ENCODE peak calls at places on chromosomes 5 and 9, in six cellular contexts. One of them, this sample, is unnamed.

GRCh38 chr9:96688215-96688614 is 33.1 kb upstream of the PRXL2C start:
- DNase-seq in cardiac fibroblast: no peak
- DNase-seq in astrocyte of the spinal cord: no peak
- DNase-seq in adipocyte: no peak
- DNase-seq in H7: no peak
- DNase-seq in CD4-positive, CD25-positive, alpha-beta regulatory T cell: no peak
- DNase-seq in this sample: no peak

GRCh38 chr5:132000677-132001453 is 10.6 kb downstream of the ACSL6 start:
- DNase-seq in cardiac fibroblast: no peak
- DNase-seq in astrocyte of the spinal cord: no peak
- DNase-seq in adipocyte: no peak
- DNase-seq in H7: no peak
- DNase-seq in CD4-positive, CD25-positive, alpha-beta regulatory T cell: no peak
- DNase-seq in this sample: no peak

GRCh38 chr9:34576943-34577634 is 12.4 kb downstream of the CNTFR start:
- DNase-seq in cardiac fibroblast: no peak
- DNase-seq in astrocyte of the spinal cord: no peak
- DNase-seq in adipocyte: no peak
- DNase-seq in H7: peak
- DNase-seq in CD4-positive, CD25-positive, alpha-beta regulatory T cell: no peak
- DNase-seq in this sample: no peak

GRCh38 chr5:95778713-95779426 is 43.7 kb downstream of the GLRX start:
- DNase-seq in cardiac fibroblast: no peak
- DNase-seq in astrocyte of the spinal cord: no peak
- DNase-seq in adipocyte: no peak
- DNase-seq in H7: no peak
- DNase-seq in CD4-positive, CD25-positive, alpha-beta regulatory T cell: no peak
- DNase-seq in this sample: no peak

GRCh38 chr9:133133680-133134418 is 12.8 kb upstream of the RALGDS start:
- DNase-seq in cardiac fibroblast: peak
- DNase-seq in astrocyte of the spinal cord: peak
- DNase-seq in adipocyte: peak
- DNase-seq in H7: peak
- DNase-seq in CD4-positive, CD25-positive, alpha-beta regulatory T cell: peak
- DNase-seq in this sample: peak

GRCh38 chr5:62059960-62060359 is 246.0 kb upstream of the KIF2A start:
- DNase-seq in cardiac fibroblast: no peak
- DNase-seq in astrocyte of the spinal cord: no peak
- DNase-seq in adipocyte: no peak
- DNase-seq in H7: no peak
- DNase-seq in CD4-positive, CD25-positive, alpha-beta regulatory T cell: no peak
- DNase-seq in this sample: no peak

GRCh38 chr9:122213589-122214413 is 15.0 kb downstream of the LHX6 start:
- DNase-seq in cardiac fibroblast: peak
- DNase-seq in astrocyte of the spinal cord: no peak
- DNase-seq in adipocyte: no peak
- DNase-seq in H7: peak
- DNase-seq in CD4-positive, CD25-positive, alpha-beta regulatory T cell: peak
- DNase-seq in this sample: no peak

GRCh38 chr9:116979461-116979860 is 292.4 kb downstream of the TRIM32 start:
- DNase-seq in cardiac fibroblast: no peak
- DNase-seq in astrocyte of the spinal cord: no peak
- DNase-seq in adipocyte: no peak
- DNase-seq in H7: peak
- DNase-seq in CD4-positive, CD25-positive, alpha-beta regulatory T cell: no peak
- DNase-seq in this sample: no peak

GRCh38 chr5:147485046-147485445 is 24.8 kb downstream of the DPYSL3 start:
- DNase-seq in cardiac fibroblast: peak
- DNase-seq in astrocyte of the spinal cord: peak
- DNase-seq in adipocyte: peak
- DNase-seq in H7: no peak
- DNase-seq in CD4-positive, CD25-positive, alpha-beta regulatory T cell: no peak
- DNase-seq in this sample: no peak

GRCh38 chr9:97487107-97487506 is 14.4 kb upstream of the TMOD1 start:
- DNase-seq in cardiac fibroblast: no peak
- DNase-seq in astrocyte of the spinal cord: no peak
- DNase-seq in adipocyte: no peak
- DNase-seq in H7: no peak
- DNase-seq in CD4-positive, CD25-positive, alpha-beta regulatory T cell: no peak
- DNase-seq in this sample: no peak

GRCh38 chr9:91948423-91949292 is 1.4 kb downstream of the ROR2 start:
- DNase-seq in cardiac fibroblast: peak
- DNase-seq in astrocyte of the spinal cord: no peak
- DNase-seq in adipocyte: peak
- DNase-seq in H7: peak
- DNase-seq in CD4-positive, CD25-positive, alpha-beta regulatory T cell: no peak
- DNase-seq in this sample: peak

GRCh38 chr5:53411388-53411787 is 69.0 kb upstream of the FST start:
- DNase-seq in cardiac fibroblast: no peak
- DNase-seq in astrocyte of the spinal cord: no peak
- DNase-seq in adipocyte: no peak
- DNase-seq in H7: no peak
- DNase-seq in CD4-positive, CD25-positive, alpha-beta regulatory T cell: no peak
- DNase-seq in this sample: no peak

GRCh38 chr5:139760066-139761056 is 35.2 kb upstream of the PSD2 start:
- DNase-seq in cardiac fibroblast: no peak
- DNase-seq in astrocyte of the spinal cord: peak
- DNase-seq in adipocyte: peak
- DNase-seq in H7: peak
- DNase-seq in CD4-positive, CD25-positive, alpha-beta regulatory T cell: no peak
- DNase-seq in this sample: no peak

GRCh38 chr9:125763373-125763772 is 16.2 kb downstream of the PBX3 start:
- DNase-seq in cardiac fibroblast: peak
- DNase-seq in astrocyte of the spinal cord: peak
- DNase-seq in adipocyte: peak
- DNase-seq in H7: no peak
- DNase-seq in CD4-positive, CD25-positive, alpha-beta regulatory T cell: no peak
- DNase-seq in this sample: no peak

GRCh38 chr5:109191153-109191558 is 218.6 kb downstream of the PJA2 start:
- DNase-seq in cardiac fibroblast: peak
- DNase-seq in astrocyte of the spinal cord: peak
- DNase-seq in adipocyte: peak
- DNase-seq in H7: no peak
- DNase-seq in CD4-positive, CD25-positive, alpha-beta regulatory T cell: no peak
- DNase-seq in this sample: no peak

GRCh38 chr9:32351845-32352244 is 32.6 kb upstream of the ACO1 start:
- DNase-seq in cardiac fibroblast: peak
- DNase-seq in astrocyte of the spinal cord: no peak
- DNase-seq in adipocyte: no peak
- DNase-seq in H7: no peak
- DNase-seq in CD4-positive, CD25-positive, alpha-beta regulatory T cell: no peak
- DNase-seq in this sample: no peak

DNA sequence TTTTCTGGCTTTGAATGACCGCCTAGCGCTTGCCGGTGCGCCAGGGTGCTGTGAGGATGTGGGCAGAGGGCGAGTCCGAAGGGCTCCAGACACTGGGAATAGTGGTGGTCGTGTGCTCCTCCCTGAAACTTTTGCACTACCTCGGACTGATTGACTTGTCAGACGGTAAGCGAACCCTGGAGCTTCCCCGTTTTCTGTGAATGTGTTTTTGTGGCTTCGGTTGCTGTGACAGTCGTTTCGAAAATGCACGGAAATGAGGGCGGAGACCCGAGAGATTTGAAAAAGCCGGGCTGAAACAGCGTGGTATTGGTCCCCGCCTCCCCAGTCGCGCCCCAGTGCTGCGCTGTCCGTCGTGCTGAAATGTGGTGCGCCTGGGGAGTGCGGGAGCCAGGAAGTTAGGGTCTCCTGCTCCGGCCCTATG is 102.5 kb upstream of the GABRP start:
- DNase-seq in cardiac fibroblast: peak
- DNase-seq in astrocyte of the spinal cord: peak
- DNase-seq in adipocyte: peak
- DNase-seq in H7: peak
- DNase-seq in CD4-positive, CD25-positive, alpha-beta regulatory T cell: no peak
- DNase-seq in this sample: no peak
- H3K4me3 ChIP-seq in cardiac fibroblast: no peak
- H3K4me3 ChIP-seq in astrocyte of the spinal cord: no peak
- H3K4me3 ChIP-seq in adipocyte: peak
- H3K4me3 ChIP-seq in H7: peak
- H3K4me3 ChIP-seq in CD4-positive, CD25-positive, alpha-beta regulatory T cell: no peak
- H3K4me3 ChIP-seq in this sample: no peak

DNA sequence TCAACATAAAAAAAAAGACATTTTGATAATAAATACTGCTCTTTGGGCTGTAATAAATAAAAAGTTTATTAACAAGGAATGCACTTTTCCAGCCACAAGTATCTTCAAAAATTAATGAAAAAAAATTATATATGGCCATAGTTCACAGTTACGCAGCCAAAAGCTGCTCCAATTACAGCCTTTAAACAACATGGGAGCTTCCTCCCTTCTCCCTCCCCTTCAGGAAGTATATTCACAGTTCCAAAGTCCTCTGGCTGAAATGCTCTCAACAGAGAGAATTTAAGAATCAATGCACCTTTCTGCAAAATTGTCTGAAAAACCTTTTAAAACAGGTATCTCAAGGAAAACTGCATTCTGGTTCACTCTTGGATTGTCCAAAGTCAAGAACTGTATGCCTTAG is 5.9 kb downstream of the PLK2 start:
- DNase-seq in cardiac fibroblast: no peak
- DNase-seq in astrocyte of the spinal cord: no peak
- DNase-seq in adipocyte: no peak
- DNase-seq in H7: no peak
- DNase-seq in CD4-positive, CD25-positive, alpha-beta regulatory T cell: no peak
- DNase-seq in this sample: no peak
- H3K4me3 ChIP-seq in cardiac fibroblast: peak
- H3K4me3 ChIP-seq in astrocyte of the spinal cord: peak
- H3K4me3 ChIP-seq in adipocyte: no peak
- H3K4me3 ChIP-seq in H7: no peak
- H3K4me3 ChIP-seq in CD4-positive, CD25-positive, alpha-beta regulatory T cell: no peak
- H3K4me3 ChIP-seq in this sample: peak

GRCh38 chr5:176845392-176845713 is 35.0 kb downstream of the UNC5A start:
- DNase-seq in cardiac fibroblast: no peak
- DNase-seq in astrocyte of the spinal cord: no peak
- DNase-seq in adipocyte: no peak
- DNase-seq in H7: no peak
- DNase-seq in CD4-positive, CD25-positive, alpha-beta regulatory T cell: no peak
- DNase-seq in this sample: no peak

GRCh38 chr5:176846335-176847140 is 36.2 kb downstream of the UNC5A start:
- DNase-seq in cardiac fibroblast: no peak
- DNase-seq in astrocyte of the spinal cord: no peak
- DNase-seq in adipocyte: no peak
- DNase-seq in H7: no peak
- DNase-seq in CD4-positive, CD25-positive, alpha-beta regulatory T cell: no peak
- DNase-seq in this sample: no peak

GRCh38 chr5:176844281-176844680 is 33.9 kb downstream of the UNC5A start:
- DNase-seq in cardiac fibroblast: no peak
- DNase-seq in astrocyte of the spinal cord: no peak
- DNase-seq in adipocyte: no peak
- DNase-seq in H7: no peak
- DNase-seq in CD4-positive, CD25-positive, alpha-beta regulatory T cell: no peak
- DNase-seq in this sample: no peak

GRCh38 chr5:176843673-176844072 is 33.3 kb downstream of the UNC5A start:
- DNase-seq in cardiac fibroblast: no peak
- DNase-seq in astrocyte of the spinal cord: no peak
- DNase-seq in adipocyte: no peak
- DNase-seq in H7: no peak
- DNase-seq in CD4-positive, CD25-positive, alpha-beta regulatory T cell: no peak
- DNase-seq in this sample: no peak

DNA sequence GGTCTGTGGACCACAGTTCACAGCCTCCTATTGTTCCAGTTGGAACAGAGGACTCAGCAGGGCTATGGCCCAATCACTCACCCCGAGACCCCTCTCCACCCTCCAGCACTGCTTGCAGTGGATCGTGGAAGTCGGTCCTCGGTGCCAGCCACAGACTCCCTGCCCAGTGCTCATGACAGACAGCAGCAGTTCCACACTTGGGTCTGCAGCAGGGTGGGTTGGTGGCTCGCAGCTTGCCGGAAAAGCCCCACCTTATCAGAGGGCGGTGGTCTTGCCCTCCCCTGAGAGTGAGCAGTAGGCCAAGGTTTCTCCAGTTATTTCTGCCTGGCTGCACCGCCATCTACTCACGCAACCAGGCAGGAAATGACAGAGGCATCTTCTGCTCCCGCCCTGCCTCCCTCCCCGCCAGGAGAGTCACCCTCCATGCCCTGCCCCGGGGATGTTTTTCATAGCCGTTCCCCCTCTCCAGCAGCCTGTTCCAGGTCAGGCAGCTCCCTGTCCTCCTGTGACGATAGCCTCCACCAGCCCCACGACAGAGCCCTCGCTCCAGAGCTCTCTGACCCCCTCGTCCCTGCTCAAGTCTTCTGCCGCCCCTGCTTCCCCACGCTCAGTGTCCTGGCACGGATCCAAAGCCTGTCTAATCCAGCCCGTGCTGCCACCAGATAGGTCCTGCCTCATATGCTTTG is 34.5 kb downstream of the UNC5A start:
- DNase-seq in cardiac fibroblast: peak
- DNase-seq in astrocyte of the spinal cord: no peak
- DNase-seq in adipocyte: no peak
- DNase-seq in H7: no peak
- DNase-seq in CD4-positive, CD25-positive, alpha-beta regulatory T cell: no peak
- DNase-seq in this sample: no peak
- H3K4me3 ChIP-seq in cardiac fibroblast: no peak
- H3K4me3 ChIP-seq in astrocyte of the spinal cord: no peak
- H3K4me3 ChIP-seq in adipocyte: no peak
- H3K4me3 ChIP-seq in H7: no peak
- H3K4me3 ChIP-seq in CD4-positive, CD25-positive, alpha-beta regulatory T cell: no peak
- H3K4me3 ChIP-seq in this sample: no peak

GRCh38 chr5:123786411-123786810 is 274.4 kb downstream of the CSNK1G3 start:
- DNase-seq in cardiac fibroblast: no peak
- DNase-seq in astrocyte of the spinal cord: no peak
- DNase-seq in adipocyte: no peak
- DNase-seq in H7: no peak
- DNase-seq in CD4-positive, CD25-positive, alpha-beta regulatory T cell: no peak
- DNase-seq in this sample: no peak

GRCh38 chr5:123790226-123790625 is 278.2 kb downstream of the CSNK1G3 start:
- DNase-seq in cardiac fibroblast: no peak
- DNase-seq in astrocyte of the spinal cord: no peak
- DNase-seq in adipocyte: no peak
- DNase-seq in H7: no peak
- DNase-seq in CD4-positive, CD25-positive, alpha-beta regulatory T cell: no peak
- DNase-seq in this sample: no peak

GRCh38 chr5:123787136-123787535 is 275.2 kb downstream of the CSNK1G3 start:
- DNase-seq in cardiac fibroblast: no peak
- DNase-seq in astrocyte of the spinal cord: no peak
- DNase-seq in adipocyte: no peak
- DNase-seq in H7: no peak
- DNase-seq in CD4-positive, CD25-positive, alpha-beta regulatory T cell: no peak
- DNase-seq in this sample: no peak

DNA sequence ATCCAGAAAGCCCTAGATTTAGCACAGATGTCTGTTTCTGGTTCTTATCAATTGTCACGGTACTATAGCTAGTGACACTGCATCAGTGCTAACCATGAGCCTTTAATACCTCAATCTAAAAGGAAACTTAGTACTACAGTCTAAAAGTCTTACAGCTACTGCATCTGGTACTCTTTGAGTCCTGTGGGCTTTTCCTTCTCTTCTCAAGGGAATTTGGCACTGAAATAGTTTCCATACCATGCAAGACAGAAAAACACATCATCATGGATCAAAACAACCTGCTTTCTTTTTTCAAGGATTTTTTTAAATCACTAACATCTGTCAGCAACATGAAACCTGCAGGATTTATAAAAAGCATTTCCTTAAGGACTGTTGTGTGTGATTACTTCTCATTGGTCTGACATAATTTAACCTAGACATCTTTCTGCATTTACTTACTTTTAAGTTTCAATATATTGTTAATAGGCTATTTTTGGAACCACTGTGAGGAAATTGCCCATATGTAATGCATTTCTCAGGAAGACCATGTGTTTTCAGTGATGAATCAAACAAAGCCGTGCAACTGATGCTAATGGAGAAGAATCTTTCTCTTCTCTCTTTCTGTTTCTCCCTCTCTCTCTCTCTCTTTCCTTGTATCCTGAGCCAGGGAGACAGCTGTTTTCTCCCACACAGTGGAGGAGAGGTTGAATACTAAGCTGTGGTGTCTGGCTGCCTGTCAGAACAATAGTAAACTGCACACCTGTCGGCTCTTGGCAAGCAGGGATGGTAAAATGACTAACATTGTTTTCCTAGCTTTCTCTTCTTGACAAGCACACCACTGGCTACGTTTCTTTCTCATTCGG is 273.4 kb downstream of the CSNK1G3 start:
- DNase-seq in cardiac fibroblast: peak
- DNase-seq in astrocyte of the spinal cord: peak
- DNase-seq in adipocyte: peak
- DNase-seq in H7: no peak
- DNase-seq in CD4-positive, CD25-positive, alpha-beta regulatory T cell: no peak
- DNase-seq in this sample: no peak
- H3K4me3 ChIP-seq in cardiac fibroblast: no peak
- H3K4me3 ChIP-seq in astrocyte of the spinal cord: peak
- H3K4me3 ChIP-seq in adipocyte: no peak
- H3K4me3 ChIP-seq in H7: no peak
- H3K4me3 ChIP-seq in CD4-positive, CD25-positive, alpha-beta regulatory T cell: no peak
- H3K4me3 ChIP-seq in this sample: no peak

This sample was measured in ascending aorta.